ENCODE peak calls at places on chromosomes 13 and 19, in six cellular contexts. J, Q, Y, I, U and T are unnamed samples.

GRCh38 chr19:3606690-3607289 is at the start of gene TBXA2R:
- DNase-seq in Q (no peak), J (no peak), I (no peak), Y (peak), U (peak), T (peak)

GRCh38 chr13:19089315-19089714 is 92.3 kb downstream of the TUBA3C start:
- DNase-seq in U (no peak), J (no peak), I (peak), Q (peak), Y (no peak), T (no peak)

GRCh38 chr13:99796175-99796819 is 175.3 kb downstream of the ZIC5 start:
- DNase-seq in Y (peak), J (no peak), U (no peak), Q (no peak), I (peak), T (peak)

GRCh38 chr13:35349673-35350278 is 126.7 kb downstream of the MAB21L1 start:
- DNase-seq in U (no peak), Q (no peak), Y (no peak), I (no peak), J (no peak), T (no peak)

GRCh38 chr13:36822786-36823185 is 3.8 kb downstream of the RFXAP start:
- DNase-seq in J (no peak), Y (no peak), I (peak), U (no peak), Q (no peak), T (no peak)

GRCh38 chr13:83162493-83162892 is 719.8 kb downstream of the SLITRK1 start:
- DNase-seq in J (no peak), I (no peak), U (no peak), Q (no peak), Y (no peak), T (no peak)

GRCh38 chr13:41213316-41213715 is 18.9 kb upstream of the KBTBD7 start:
- DNase-seq in Y (no peak), Q (no peak), J (no peak), I (no peak), U (no peak), T (no peak)

GRCh38 chr19:57249329-57249728 is 8.9 kb downstream of the ZNF805 start:
- DNase-seq in J (no peak), Q (no peak), I (no peak), U (no peak), Y (no peak), T (no peak)

GRCh38 chr13:41645313-41645712 is 188.0 kb downstream of the RGCC start:
- DNase-seq in J (no peak), I (no peak), Q (no peak), Y (no peak), U (no peak), T (no peak)

GRCh38 chr19:290539-291521 is at the start of gene PLPP2:
- DNase-seq in J (no peak), I (no peak), U (peak), Y (peak), Q (no peak), T (peak)

GRCh38 chr13:48500652-48501197 is 32.2 kb downstream of the RCBTB2 start:
- DNase-seq in J (no peak), I (peak), U (no peak), Y (no peak), Q (no peak), T (no peak)

GRCh38 chr19:39823693-39824092 is 10.3 kb downstream of the DYRK1B start:
- DNase-seq in J (no peak), I (no peak), Q (no peak), U (no peak), Y (no peak), T (no peak)

GRCh38 chr19:43598445-43599240 is 2.2 kb downstream of the ZNF576 start:
- DNase-seq in U (no peak), Y (no peak), Q (no peak), J (no peak), I (no peak), T (no peak)

GRCh38 chr19:17296278-17296677 is 6.9 kb downstream of the ABHD8 start:
- DNase-seq in J (no peak), I (peak), Y (no peak), U (no peak), Q (no peak), T (no peak)

GRCh38 chr13:37753776-37754175 is 115.8 kb downstream of the TRPC4 start:
- DNase-seq in Q (no peak), I (no peak), J (no peak), U (no peak), Y (no peak), T (no peak)

GRCh38 chr19:15107056-15108010 is at the start of gene SYDE1:
- DNase-seq in U (no peak), Y (peak), J (no peak), I (no peak), Q (no peak), T (peak)

GRCh38 chr13:30222253-30222652 is 85.1 kb downstream of the KATNAL1 start:
- DNase-seq in Q (no peak), Y (no peak), U (no peak), I (no peak), J (no peak), T (no peak)

GRCh38 chr19:13881231-13881691 is 4.3 kb downstream of the NANOS3 start:
- DNase-seq in U (peak), Y (peak), Q (no peak), J (no peak), I (peak), T (peak)

GRCh38 chr13:89199138-89199537 is 1528.0 kb downstream of the SLITRK5 start:
- DNase-seq in Q (no peak), J (no peak), U (no peak), Y (no peak), I (no peak), T (no peak)

GRCh38 chr13:33108620-33109019 is 92.4 kb downstream of the KL start:
- DNase-seq in I (no peak), Y (no peak), Q (no peak), U (no peak), J (no peak), T (no peak)

GRCh38 chr19:4172861-4173473 is 9.4 kb downstream of the SIRT6 start:
- DNase-seq in U (peak), I (peak), Q (no peak), J (peak), Y (peak), T (peak)

GRCh38 chr13:80599765-80600164 is 258.8 kb upstream of the SPRY2 start:
- DNase-seq in U (no peak), Q (no peak), J (peak), Y (no peak), I (no peak), T (no peak)

GRCh38 chr19:3776479-3777040 is 4.5 kb upstream of the RAX2 start:
- DNase-seq in Y (no peak), U (no peak), Q (no peak), I (no peak), J (no peak), T (no peak)

GRCh38 chr19:58001895-58002369 is 688 bp downstream of the ZNF606 start:
- DNase-seq in U (no peak), Q (no peak), I (no peak), Y (peak), J (no peak), T (peak)

GRCh38 chr13:26575244-26575643 is 17.8 kb downstream of the WASF3 start:
- DNase-seq in I (no peak), J (no peak), U (no peak), Q (no peak), Y (no peak), T (no peak)

GRCh38 chr19:21439372-21439771 is 42.4 kb downstream of the ZNF493 start:
- DNase-seq in Y (no peak), I (peak), Q (no peak), J (no peak), U (no peak), T (no peak)

GRCh38 chr19:1590641-1591397 is 1.8 kb downstream of the MBD3 start:
- DNase-seq in U (no peak), I (peak), Q (peak), Y (peak), J (no peak), T (peak)